ENCODE peak calls at places on chromosomes 16 and 17, in four cellular contexts. K, F, J and T are unnamed samples.

GRCh38 chr16:59567496-59567895 is 833.4 kb upstream of the GOT2 start:
- DNase-seq in K (no peak), F (no peak), J (no peak), T (no peak)

GRCh38 chr16:69166221-69166833 is 20.6 kb upstream of the SNTB2 start:
- DNase-seq in K (peak), F (no peak), J (peak), T (no peak)

GRCh38 chr16:22372882-22373661 is 1.3 kb downstream of the CDR2 start:
- DNase-seq in K (no peak), F (no peak), J (no peak), T (no peak)

GRCh38 chr16:71738820-71739219 is 14.3 kb upstream of the PHLPP2 start:
- DNase-seq in K (no peak), F (no peak), J (no peak), T (no peak)

GRCh38 chr17:63345598-63345997 is 100.5 kb downstream of the CYB561 start:
- DNase-seq in K (no peak), F (no peak), J (no peak), T (no peak)

GRCh38 chr17:4811471-4811870 is 4.5 kb downstream of the PLD2 start:
- DNase-seq in K (no peak), F (no peak), J (no peak), T (no peak)

GRCh38 chr17:152860-153420 is 15.6 kb downstream of the SCGB1C2 start:
- DNase-seq in K (no peak), F (no peak), J (no peak), T (no peak)

GRCh38 chr16:27314161-27314723 is 468 bp downstream of the IL4R start:
- DNase-seq in K (peak), F (no peak), J (peak), T (no peak)

GRCh38 chr16:12437761-12438440 is 365.8 kb downstream of the CPPED1 start:
- DNase-seq in K (no peak), F (no peak), J (no peak), T (no peak)

GRCh38 chr16:53878216-53878615 is 174.3 kb downstream of the FTO start:
- DNase-seq in K (no peak), F (no peak), J (no peak), T (no peak)

GRCh38 chr17:41131979-41132378 is 8.0 kb upstream of the KRTAP4-12 start:
- DNase-seq in K (no peak), F (no peak), J (peak), T (no peak)

GRCh38 chr17:48254896-48255295 is 147.3 kb downstream of the SNX11 start:
- DNase-seq in K (no peak), F (no peak), J (peak), T (no peak)

GRCh38 chr17:47324224-47325020 is 667 bp downstream of the EFCAB13 start:
- DNase-seq in K (peak), F (peak), J (peak), T (peak)

GRCh38 chr16:84732674-84733352 is 33.0 kb downstream of the USP10 start:
- DNase-seq in K (no peak), F (no peak), J (no peak), T (no peak)

GRCh38 chr17:41475421-41475820 is 5.5 kb downstream of the KRT35 start:
- DNase-seq in K (no peak), F (no peak), J (no peak), T (no peak)

GRCh38 chr17:79188048-79188447 is 113.4 kb downstream of the ENGASE start:
- DNase-seq in K (peak), F (no peak), J (peak), T (no peak)

GRCh38 chr17:76452102-76452645 is 778 bp downstream of the UBE2O start:
- DNase-seq in K (no peak), F (no peak), J (peak), T (no peak)

GRCh38 chr16:31242197-31242596 is 17.6 kb upstream of the ITGAM start:
- DNase-seq in K (no peak), F (no peak), J (no peak), T (no peak)

GRCh38 chr16:21619765-21620462 is 20.5 kb downstream of the METTL9 start:
- DNase-seq in K (no peak), F (no peak), J (no peak), T (no peak)

GRCh38 chr17:73265646-73266640 is 4.3 kb upstream of the CPSF4L start:
- DNase-seq in K (no peak), F (no peak), J (no peak), T (no peak)

GRCh38 chr16:72066747-72067146 is 3.7 kb downstream of the HPR start:
- DNase-seq in K (peak), F (no peak), J (peak), T (no peak)

GRCh38 chr17:22278302-22279275 is 586.3 kb downstream of the KCNJ18 start:
- DNase-seq in K (no peak), F (no peak), J (no peak), T (no peak)

GRCh38 chr16:65922923-65923322 is 443.6 kb upstream of the CDH5 start:
- DNase-seq in K (no peak), F (no peak), J (no peak), T (no peak)

GRCh38 chr17:32323784-32324590 is 18.0 kb downstream of the C17orf75 start:
- DNase-seq in K (peak), F (no peak), J (peak), T (no peak)

GRCh38 chr17:71455219-71455618 is 665.6 kb upstream of the SOX9 start:
- DNase-seq in K (no peak), F (no peak), J (no peak), T (no peak)

GRCh38 chr16:610513-611381 is 20.0 kb upstream of the WFIKKN1 start:
- DNase-seq in K (no peak), F (peak), J (no peak), T (no peak)

GRCh38 chr16:4217246-4218131 is 24.4 kb downstream of the SRL start:
- DNase-seq in K (no peak), F (no peak), J (no peak), T (no peak)

GRCh38 chr16:72992142-72992601 is 55.8 kb downstream of the ZFHX3 start:
- DNase-seq in K (no peak), F (no peak), J (no peak), T (no peak)

GRCh38 chr17:17754719-17755686 is 73.7 kb downstream of the RAI1 start:
- DNase-seq in K (no peak), F (no peak), J (no peak), T (no peak)

GRCh38 chr17:4950075-4950756 is 703 bp upstream of the ENO3 start:
- DNase-seq in K (no peak), F (no peak), J (no peak), T (no peak)